ENCODE peak calls at places on chromosomes 16 and 17, in nine cellular contexts. Z, B, C, F, U, S, G, P and Q are unnamed samples.

GRCh38 chr17:42188749-42189650 is 3.7 kb upstream of the HCRT start:
- DNase-seq in Z (no peak), B (peak), C (no peak), F (no peak), U (no peak), S (no peak), G (no peak), P (no peak), Q (no peak)

GRCh38 chr17:47776330-47777197 is 43.5 kb downstream of the TBX21 start:
- DNase-seq in Z (no peak), B (peak), C (peak), F (no peak), U (no peak), S (no peak), G (peak), P (no peak), Q (no peak)

GRCh38 chr17:63702223-63702577 is 2.3 kb upstream of the LIMD2 start:
- DNase-seq in Z (no peak), B (no peak), C (no peak), F (no peak), U (no peak), S (no peak), G (no peak), P (peak), Q (no peak)

GRCh38 chr16:11473728-11474127 is 113.0 kb downstream of the LITAF start:
- DNase-seq in Z (no peak), B (no peak), C (no peak), F (no peak), U (no peak), S (no peak), G (no peak), P (no peak), Q (no peak)

GRCh38 chr16:87543436-87544191 is 50.8 kb upstream of the ZCCHC14 start:
- DNase-seq in Z (no peak), B (peak), C (no peak), F (no peak), U (no peak), S (no peak), G (no peak), P (no peak), Q (no peak)

GRCh38 chr17:63126607-63127006 is 160.6 kb downstream of the TANC2 start:
- DNase-seq in Z (no peak), B (no peak), C (no peak), F (no peak), U (no peak), S (no peak), G (no peak), P (no peak), Q (no peak)

GRCh38 chr16:53085539-53086450 is 31.0 kb downstream of the CHD9 start:
- DNase-seq in Z (no peak), B (no peak), C (no peak), F (no peak), U (no peak), S (peak), G (peak), P (no peak), Q (no peak)

GRCh38 chr16:55443855-55444254 is 35.1 kb upstream of the MMP2 start:
- DNase-seq in Z (no peak), B (no peak), C (no peak), F (no peak), U (no peak), S (no peak), G (no peak), P (no peak), Q (no peak)

GRCh38 chr17:6507535-6507934 is 48.8 kb downstream of the PITPNM3 start:
- DNase-seq in Z (no peak), B (no peak), C (peak), F (no peak), U (no peak), S (peak), G (peak), P (no peak), Q (no peak)

GRCh38 chr17:15232517-15232915 is 32.6 kb downstream of the PMP22 start:
- DNase-seq in Z (no peak), B (no peak), C (no peak), F (no peak), U (no peak), S (no peak), G (no peak), P (no peak), Q (no peak)

GRCh38 chr17:79192503-79193500 is 118.2 kb downstream of the ENGASE start:
- DNase-seq in Z (no peak), B (peak), C (no peak), F (peak), U (no peak), S (no peak), G (peak), P (peak), Q (no peak)

GRCh38 chr16:30677931-30678585 is 19.8 kb downstream of the FBRS start:
- DNase-seq in Z (no peak), B (no peak), C (no peak), F (no peak), U (no peak), S (no peak), G (no peak), P (no peak), Q (no peak)

GRCh38 chr16:4591191-4591590 is 23.5 kb downstream of the UBALD1 start:
- DNase-seq in Z (no peak), B (no peak), C (no peak), F (no peak), U (no peak), S (no peak), G (no peak), P (no peak), Q (no peak)

GRCh38 chr16:3983081-3983520 is 102.6 kb upstream of the CREBBP start:
- DNase-seq in Z (peak), B (peak), C (no peak), F (peak), U (no peak), S (peak), G (peak), P (no peak), Q (no peak)

GRCh38 chr17:74210191-74211140 is 2.9 kb upstream of the TTYH2 start:
- DNase-seq in Z (peak), B (peak), C (peak), F (peak), U (peak), S (peak), G (peak), P (peak), Q (no peak)

GRCh38 chr17:69716571-69716970 is 302.1 kb downstream of the MAP2K6 start:
- DNase-seq in Z (no peak), B (no peak), C (peak), F (no peak), U (no peak), S (no peak), G (peak), P (no peak), Q (no peak)

GRCh38 chr17:50396261-50397110 is 837 bp downstream of the LRRC59 start:
- DNase-seq in Z (no peak), B (peak), C (peak), F (peak), U (no peak), S (peak), G (peak), P (no peak), Q (no peak)